ENCODE peak calls at places on chromosomes 16 and 17, in six cellular contexts. One of them, this sample, is unnamed.

GRCh38 chr17:33015716-33016346 is 24.2 kb downstream of the SPACA3 start:
- DNase-seq in lower leg skin: no peak
- DNase-seq in HL-60: no peak
- DNase-seq in cardiac fibroblast: no peak
- DNase-seq in A549: no peak
- DNase-seq in B cell: no peak
- DNase-seq in this sample: no peak

GRCh38 chr17:60423865-60424264 is 1.6 kb downstream of the CHCT1 start:
- DNase-seq in B cell: no peak
- DNase-seq in cardiac fibroblast: no peak
- DNase-seq in lower leg skin: no peak
- DNase-seq in HL-60: no peak
- DNase-seq in A549: no peak
- DNase-seq in this sample: no peak

GRCh38 chr17:74303300-74303699 is 22.7 kb upstream of the KIF19 start:
- DNase-seq in B cell: no peak
- DNase-seq in A549: no peak
- DNase-seq in HL-60: peak
- DNase-seq in lower leg skin: no peak
- DNase-seq in cardiac fibroblast: no peak
- DNase-seq in this sample: no peak

GRCh38 chr16:397736-398332 is 835 bp downstream of the NME4 start:
- DNase-seq in HL-60: peak
- DNase-seq in A549: peak
- DNase-seq in lower leg skin: no peak
- DNase-seq in B cell: peak
- DNase-seq in cardiac fibroblast: peak
- DNase-seq in this sample: no peak

GRCh38 chr16:66539628-66540469 is 10.1 kb downstream of the TK2 start:
- DNase-seq in B cell: no peak
- DNase-seq in cardiac fibroblast: no peak
- DNase-seq in A549: no peak
- DNase-seq in HL-60: no peak
- DNase-seq in lower leg skin: no peak
- DNase-seq in this sample: no peak

GRCh38 chr16:57897053-57897784 is 73.7 kb downstream of the CNGB1 start:
- DNase-seq in lower leg skin: no peak
- DNase-seq in cardiac fibroblast: no peak
- DNase-seq in HL-60: no peak
- DNase-seq in A549: no peak
- DNase-seq in B cell: no peak
- DNase-seq in this sample: no peak

GRCh38 chr16:84482001-84482891 is 22.2 kb downstream of the MEAK7 start:
- DNase-seq in B cell: no peak
- DNase-seq in HL-60: peak
- DNase-seq in A549: no peak
- DNase-seq in lower leg skin: no peak
- DNase-seq in cardiac fibroblast: no peak
- DNase-seq in this sample: peak

GRCh38 chr16:85046472-85046916 is 18.9 kb downstream of the KIAA0513 start:
- DNase-seq in cardiac fibroblast: no peak
- DNase-seq in HL-60: no peak
- DNase-seq in A549: no peak
- DNase-seq in lower leg skin: no peak
- DNase-seq in B cell: no peak
- DNase-seq in this sample: no peak

GRCh38 chr17:44801880-44802279 is 28.2 kb downstream of the GJC1 start:
- DNase-seq in cardiac fibroblast: no peak
- DNase-seq in lower leg skin: no peak
- DNase-seq in B cell: no peak
- DNase-seq in A549: no peak
- DNase-seq in HL-60: no peak
- DNase-seq in this sample: no peak

GRCh38 chr17:66841328-66841727 is 6.4 kb downstream of the CACNG5 start:
- DNase-seq in B cell: no peak
- DNase-seq in cardiac fibroblast: no peak
- DNase-seq in lower leg skin: no peak
- DNase-seq in HL-60: no peak
- DNase-seq in A549: no peak
- DNase-seq in this sample: no peak

GRCh38 chr17:62178579-62178978 is 113.5 kb upstream of the MED13 start:
- DNase-seq in A549: peak
- DNase-seq in HL-60: no peak
- DNase-seq in lower leg skin: no peak
- DNase-seq in B cell: no peak
- DNase-seq in cardiac fibroblast: peak
- DNase-seq in this sample: no peak

GRCh38 chr17:2214887-2215615 is 88.5 kb downstream of the SMG6 start:
- DNase-seq in lower leg skin: no peak
- DNase-seq in HL-60: no peak
- DNase-seq in A549: no peak
- DNase-seq in B cell: no peak
- DNase-seq in cardiac fibroblast: peak
- DNase-seq in this sample: no peak

DNA sequence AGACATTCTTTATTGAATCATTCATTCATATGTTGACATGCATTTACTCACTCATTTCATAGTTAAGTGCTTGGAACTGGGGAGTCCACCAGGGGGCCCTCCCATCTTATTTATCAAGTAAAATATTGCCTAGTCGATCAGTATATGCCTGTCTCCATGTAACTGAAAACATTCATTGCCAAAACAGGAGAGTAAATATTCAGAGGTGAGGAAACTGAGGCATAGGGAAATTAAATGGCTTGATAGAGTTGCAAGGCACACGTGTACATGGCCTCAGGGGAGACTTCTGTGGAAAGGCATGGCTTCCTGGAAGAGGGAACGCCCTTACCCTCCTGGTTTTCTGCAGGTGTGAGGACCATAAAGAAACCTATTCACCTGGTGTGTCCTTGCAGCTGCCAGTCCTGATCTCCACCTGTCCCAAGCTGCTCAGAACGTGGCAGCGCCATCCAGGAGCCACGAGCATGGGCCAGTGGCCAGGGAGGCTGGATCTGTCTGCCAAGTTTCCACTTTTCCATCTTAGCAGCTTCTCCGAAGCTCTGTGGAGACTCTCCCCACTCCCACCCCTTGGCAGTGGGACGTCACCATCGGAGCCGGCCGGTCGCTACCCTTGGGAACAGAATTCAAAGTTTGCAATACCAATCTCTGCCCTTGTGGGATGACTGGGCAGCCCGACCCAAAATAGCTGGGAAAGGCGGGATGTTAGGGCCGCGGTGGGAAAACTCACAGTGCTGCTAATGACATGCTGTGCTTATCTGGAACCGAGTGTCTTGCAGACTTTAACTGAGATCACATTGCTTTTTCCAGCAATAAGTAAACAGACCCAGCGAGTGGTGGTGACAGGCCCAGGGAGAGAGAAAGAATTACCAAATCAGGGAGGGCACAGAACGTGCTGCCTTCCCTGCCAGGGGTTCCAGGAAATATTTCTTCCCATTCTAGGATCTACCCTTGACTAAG is 4.1 kb upstream of the C1QTNF1 start:
- DNase-seq in lower leg skin: peak
- DNase-seq in cardiac fibroblast: peak
- DNase-seq in HL-60: peak
- DNase-seq in B cell: no peak
- DNase-seq in A549: peak
- DNase-seq in this sample: no peak
- TF ChIP-seq CTCF in lower leg skin: no peak
- TF ChIP-seq CTCF in cardiac fibroblast: peak
- TF ChIP-seq CTCF in HL-60: peak
- TF ChIP-seq CTCF in B cell: peak
- TF ChIP-seq CTCF in A549: peak
- TF ChIP-seq CTCF in this sample: peak

GRCh38 chr16:7967986-7968509 is 622.3 kb downstream of the TMEM114 start:
- DNase-seq in cardiac fibroblast: no peak
- DNase-seq in lower leg skin: no peak
- DNase-seq in A549: no peak
- DNase-seq in B cell: no peak
- DNase-seq in HL-60: no peak
- DNase-seq in this sample: no peak
- TF ChIP-seq CTCF in cardiac fibroblast: no peak
- TF ChIP-seq CTCF in lower leg skin: no peak
- TF ChIP-seq CTCF in A549: no peak
- TF ChIP-seq CTCF in B cell: no peak
- TF ChIP-seq CTCF in HL-60: no peak
- TF ChIP-seq CTCF in this sample: no peak

GRCh38 chr16:17304814-17305169 is 166.0 kb downstream of the XYLT1 start:
- DNase-seq in lower leg skin: no peak
- DNase-seq in B cell: no peak
- DNase-seq in A549: no peak
- DNase-seq in cardiac fibroblast: peak
- DNase-seq in HL-60: no peak
- DNase-seq in this sample: no peak
- TF ChIP-seq CTCF in lower leg skin: no peak
- TF ChIP-seq CTCF in B cell: no peak
- TF ChIP-seq CTCF in A549: no peak
- TF ChIP-seq CTCF in cardiac fibroblast: no peak
- TF ChIP-seq CTCF in HL-60: no peak
- TF ChIP-seq CTCF in this sample: no peak

DNA sequence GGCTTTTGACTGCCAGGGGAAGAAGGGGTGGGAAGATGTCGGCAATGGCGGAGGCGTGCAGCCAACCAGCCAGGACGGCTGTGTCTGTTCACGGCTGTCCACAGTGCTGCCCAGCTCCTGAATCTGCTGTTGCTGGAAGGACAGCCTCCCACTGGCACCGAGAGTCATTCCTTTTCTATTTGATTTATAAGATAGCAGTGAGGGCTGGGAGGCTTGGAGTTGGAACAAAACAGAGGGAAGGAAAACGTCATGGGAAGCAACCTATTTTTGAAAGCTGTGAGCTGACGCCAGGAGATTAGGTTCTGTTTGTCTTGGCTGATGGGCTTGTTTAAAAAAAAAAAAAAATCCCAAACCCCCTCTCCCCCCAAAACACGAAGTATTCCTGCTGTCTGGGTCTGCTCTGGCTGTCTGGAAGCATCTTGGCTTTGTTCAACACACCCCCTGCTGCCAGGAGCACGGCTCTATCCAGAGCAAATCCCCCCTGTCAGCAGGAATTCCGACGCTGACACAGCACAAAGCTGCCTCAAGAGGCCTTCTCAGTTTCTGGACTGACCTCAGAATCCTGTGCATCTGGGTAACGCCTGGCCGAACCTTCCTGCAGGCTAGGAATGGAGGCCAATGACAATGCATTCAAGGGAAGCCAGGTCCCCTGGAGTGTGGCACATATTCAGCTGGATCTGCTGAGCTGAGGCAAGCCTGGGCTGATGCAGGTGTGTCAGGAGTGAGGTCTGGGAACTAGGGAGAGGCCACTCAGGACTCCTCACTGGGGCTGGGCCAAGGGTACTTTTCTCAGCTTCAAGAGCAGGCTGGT is 41.0 kb upstream of the SREBF1 start:
- DNase-seq in lower leg skin: peak
- DNase-seq in HL-60: no peak
- DNase-seq in A549: no peak
- DNase-seq in B cell: no peak
- DNase-seq in cardiac fibroblast: peak
- DNase-seq in this sample: no peak
- TF ChIP-seq CTCF in lower leg skin: no peak
- TF ChIP-seq CTCF in HL-60: no peak
- TF ChIP-seq CTCF in A549: no peak
- TF ChIP-seq CTCF in B cell: no peak
- TF ChIP-seq CTCF in cardiac fibroblast: no peak
- TF ChIP-seq CTCF in this sample: no peak

GRCh38 chr17:79261361-79262072 is 186.9 kb downstream of the ENGASE start:
- DNase-seq in cardiac fibroblast: no peak
- DNase-seq in HL-60: no peak
- DNase-seq in B cell: no peak
- DNase-seq in A549: no peak
- DNase-seq in lower leg skin: no peak
- DNase-seq in this sample: no peak

GRCh38 chr17:79258843-79259242 is 184.2 kb downstream of the ENGASE start:
- DNase-seq in HL-60: no peak
- DNase-seq in B cell: no peak
- DNase-seq in A549: no peak
- DNase-seq in cardiac fibroblast: no peak
- DNase-seq in lower leg skin: no peak
- DNase-seq in this sample: no peak

GRCh38 chr17:79258042-79258441 is 183.4 kb downstream of the ENGASE start:
- DNase-seq in B cell: no peak
- DNase-seq in lower leg skin: no peak
- DNase-seq in A549: no peak
- DNase-seq in HL-60: no peak
- DNase-seq in cardiac fibroblast: no peak
- DNase-seq in this sample: no peak

GRCh38 chr17:79263191-79263590 is 188.6 kb downstream of the ENGASE start:
- DNase-seq in lower leg skin: no peak
- DNase-seq in B cell: no peak
- DNase-seq in cardiac fibroblast: no peak
- DNase-seq in A549: no peak
- DNase-seq in HL-60: no peak
- DNase-seq in this sample: no peak

DNA sequence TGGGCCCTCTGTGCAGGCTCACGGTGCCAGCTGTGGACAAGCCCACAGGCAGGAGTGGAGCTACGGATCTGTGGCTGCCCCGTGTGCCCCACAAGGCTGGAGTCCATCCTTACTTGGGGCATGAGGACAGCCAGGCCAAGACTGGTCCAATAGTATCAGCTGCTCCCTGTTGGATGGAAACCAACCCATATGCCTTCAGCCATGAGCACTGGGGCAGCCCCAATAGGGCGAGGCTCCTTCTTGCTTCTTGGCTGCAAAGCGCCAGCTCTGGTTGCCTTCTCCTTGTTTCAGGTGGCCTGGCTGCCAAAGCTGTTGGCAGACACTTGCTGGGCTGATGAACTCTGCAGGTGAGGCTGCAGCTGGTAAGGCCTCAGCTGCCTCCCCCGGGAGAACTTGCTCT is 188.0 kb downstream of the ENGASE start:
- DNase-seq in A549: no peak
- DNase-seq in cardiac fibroblast: no peak
- DNase-seq in HL-60: no peak
- DNase-seq in B cell: no peak
- DNase-seq in lower leg skin: no peak
- DNase-seq in this sample: no peak
- TF ChIP-seq CTCF in A549: no peak
- TF ChIP-seq CTCF in cardiac fibroblast: no peak
- TF ChIP-seq CTCF in HL-60: no peak
- TF ChIP-seq CTCF in B cell: no peak
- TF ChIP-seq CTCF in lower leg skin: no peak
- TF ChIP-seq CTCF in this sample: no peak

DNA sequence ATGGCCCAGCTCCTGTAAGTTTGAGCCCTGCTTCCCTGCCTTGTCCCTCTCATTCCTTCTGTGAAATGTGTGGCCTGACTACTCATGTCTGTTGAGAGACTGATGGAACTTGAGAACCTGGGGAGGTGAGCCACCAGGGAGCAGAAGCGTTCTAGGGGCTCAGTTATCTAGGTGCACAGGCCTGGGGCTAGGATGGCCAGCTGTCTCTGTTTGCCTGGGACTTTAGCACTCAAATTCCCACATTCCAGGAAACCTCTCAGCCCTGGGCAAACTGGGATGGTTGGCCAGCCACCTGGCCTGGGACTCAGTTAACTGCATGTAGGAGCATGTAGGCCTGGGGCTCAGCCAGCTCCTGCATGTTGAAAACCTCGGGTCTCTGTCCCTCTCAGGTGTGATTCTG is 9.3 kb upstream of the EPN3 start:
- DNase-seq in A549: no peak
- DNase-seq in HL-60: no peak
- DNase-seq in B cell: no peak
- DNase-seq in cardiac fibroblast: no peak
- DNase-seq in lower leg skin: no peak
- DNase-seq in this sample: no peak
- TF ChIP-seq CTCF in A549: no peak
- TF ChIP-seq CTCF in HL-60: no peak
- TF ChIP-seq CTCF in B cell: no peak
- TF ChIP-seq CTCF in cardiac fibroblast: no peak
- TF ChIP-seq CTCF in lower leg skin: no peak
- TF ChIP-seq CTCF in this sample: no peak

GRCh38 chr17:78307887-78308633 is 51.8 kb downstream of the SOCS3 start:
- DNase-seq in lower leg skin: no peak
- DNase-seq in B cell: no peak
- DNase-seq in A549: no peak
- DNase-seq in cardiac fibroblast: no peak
- DNase-seq in HL-60: no peak
- DNase-seq in this sample: no peak
- TF ChIP-seq CTCF in lower leg skin: no peak
- TF ChIP-seq CTCF in B cell: no peak
- TF ChIP-seq CTCF in A549: no peak
- TF ChIP-seq CTCF in cardiac fibroblast: no peak
- TF ChIP-seq CTCF in HL-60: no peak
- TF ChIP-seq CTCF in this sample: peak